ENCODE peak calls at places on chromosome 6, in eight cellular contexts. One of them, this sample, is unnamed. For H3K9me3 and H3K4me1, the result is how much of the 10 kb centered on the place peaks cover.

GRCh38 chr6:125868996-125869395 is 78.2 kb downstream of the NCOA7 start:
- DNase-seq in CD4-positive, CD25-positive, alpha-beta regulatory T cell: no peak
- DNase-seq in ovary: no peak
- DNase-seq in CD8-positive, alpha-beta T cell: no peak
- DNase-seq in right atrium auricular region: no peak
- DNase-seq in A549: no peak
- DNase-seq in SK-N-SH: peak
- DNase-seq in naive thymus-derived CD4-positive, alpha-beta T cell: no peak
- DNase-seq in this sample: no peak

GRCh38 chr6:142790257-142790656 is 154.7 kb downstream of the HIVEP2 start:
- DNase-seq in ovary: no peak
- DNase-seq in CD8-positive, alpha-beta T cell: no peak
- DNase-seq in A549: no peak
- DNase-seq in naive thymus-derived CD4-positive, alpha-beta T cell: no peak
- DNase-seq in CD4-positive, CD25-positive, alpha-beta regulatory T cell: no peak
- DNase-seq in SK-N-SH: no peak
- DNase-seq in right atrium auricular region: no peak
- DNase-seq in this sample: no peak

GRCh38 chr6:7727951-7728854 is 2.3 kb downstream of the BMP6 start:
- DNase-seq in CD4-positive, CD25-positive, alpha-beta regulatory T cell: no peak
- DNase-seq in ovary: no peak
- DNase-seq in CD8-positive, alpha-beta T cell: no peak
- DNase-seq in right atrium auricular region: no peak
- DNase-seq in naive thymus-derived CD4-positive, alpha-beta T cell: no peak
- DNase-seq in SK-N-SH: peak
- DNase-seq in A549: peak
- DNase-seq in this sample: peak

GRCh38 chr6:78489874-78490273 is 377.5 kb upstream of the IRAK1BP1 start:
- DNase-seq in right atrium auricular region: no peak
- DNase-seq in SK-N-SH: no peak
- DNase-seq in ovary: no peak
- DNase-seq in naive thymus-derived CD4-positive, alpha-beta T cell: no peak
- DNase-seq in CD4-positive, CD25-positive, alpha-beta regulatory T cell: no peak
- DNase-seq in A549: no peak
- DNase-seq in CD8-positive, alpha-beta T cell: no peak
- DNase-seq in this sample: no peak

GRCh38 chr6:37877373-37878149 is 58.0 kb downstream of the ZFAND3 start:
- DNase-seq in right atrium auricular region: no peak
- DNase-seq in CD8-positive, alpha-beta T cell: no peak
- DNase-seq in naive thymus-derived CD4-positive, alpha-beta T cell: no peak
- DNase-seq in CD4-positive, CD25-positive, alpha-beta regulatory T cell: no peak
- DNase-seq in A549: no peak
- DNase-seq in SK-N-SH: no peak
- DNase-seq in ovary: no peak
- DNase-seq in this sample: no peak

GRCh38 chr6:235763-236360 is 56.4 kb upstream of the DUSP22 start:
- DNase-seq in right atrium auricular region: no peak
- DNase-seq in CD4-positive, CD25-positive, alpha-beta regulatory T cell: no peak
- DNase-seq in naive thymus-derived CD4-positive, alpha-beta T cell: peak
- DNase-seq in ovary: no peak
- DNase-seq in A549: no peak
- DNase-seq in CD8-positive, alpha-beta T cell: peak
- DNase-seq in SK-N-SH: no peak
- DNase-seq in this sample: peak

GRCh38 chr6:136225496-136225895 is 24.6 kb downstream of the MTFR2 start:
- DNase-seq in right atrium auricular region: no peak
- DNase-seq in A549: peak
- DNase-seq in SK-N-SH: no peak
- DNase-seq in CD4-positive, CD25-positive, alpha-beta regulatory T cell: no peak
- DNase-seq in ovary: no peak
- DNase-seq in naive thymus-derived CD4-positive, alpha-beta T cell: no peak
- DNase-seq in CD8-positive, alpha-beta T cell: no peak
- DNase-seq in this sample: no peak

GRCh38 chr6:2641044-2641673 is 109.6 kb downstream of the MYLK4 start:
- DNase-seq in SK-N-SH: no peak
- DNase-seq in ovary: no peak
- DNase-seq in CD4-positive, CD25-positive, alpha-beta regulatory T cell: no peak
- DNase-seq in naive thymus-derived CD4-positive, alpha-beta T cell: no peak
- DNase-seq in A549: no peak
- DNase-seq in CD8-positive, alpha-beta T cell: no peak
- DNase-seq in right atrium auricular region: no peak
- DNase-seq in this sample: no peak

GRCh38 chr6:52538921-52539354 is 37.9 kb downstream of the TRAM2 start:
- DNase-seq in A549: no peak
- DNase-seq in CD4-positive, CD25-positive, alpha-beta regulatory T cell: no peak
- DNase-seq in CD8-positive, alpha-beta T cell: no peak
- DNase-seq in ovary: no peak
- DNase-seq in right atrium auricular region: no peak
- DNase-seq in SK-N-SH: no peak
- DNase-seq in naive thymus-derived CD4-positive, alpha-beta T cell: no peak
- DNase-seq in this sample: no peak

GRCh38 chr6:144335914-144336313 is 50.8 kb downstream of the UTRN start:
- DNase-seq in A549: no peak
- DNase-seq in CD8-positive, alpha-beta T cell: peak
- DNase-seq in CD4-positive, CD25-positive, alpha-beta regulatory T cell: no peak
- DNase-seq in ovary: no peak
- DNase-seq in naive thymus-derived CD4-positive, alpha-beta T cell: no peak
- DNase-seq in SK-N-SH: no peak
- DNase-seq in right atrium auricular region: no peak
- DNase-seq in this sample: no peak

GRCh38 chr6:166572370-166573261 is 13.9 kb downstream of the RAMACL start:
- DNase-seq in CD4-positive, CD25-positive, alpha-beta regulatory T cell: no peak
- DNase-seq in naive thymus-derived CD4-positive, alpha-beta T cell: no peak
- DNase-seq in right atrium auricular region: peak
- DNase-seq in A549: no peak
- DNase-seq in ovary: no peak
- DNase-seq in SK-N-SH: peak
- DNase-seq in CD8-positive, alpha-beta T cell: no peak
- DNase-seq in this sample: peak

GRCh38 chr6:7727150-7727950 is 1.5 kb downstream of the BMP6 start:
- DNase-seq in ovary: no peak
- DNase-seq in right atrium auricular region: no peak
- DNase-seq in SK-N-SH: peak
- DNase-seq in CD8-positive, alpha-beta T cell: no peak
- DNase-seq in naive thymus-derived CD4-positive, alpha-beta T cell: no peak
- DNase-seq in CD4-positive, CD25-positive, alpha-beta regulatory T cell: no peak
- DNase-seq in A549: peak
- DNase-seq in this sample: peak

DNA sequence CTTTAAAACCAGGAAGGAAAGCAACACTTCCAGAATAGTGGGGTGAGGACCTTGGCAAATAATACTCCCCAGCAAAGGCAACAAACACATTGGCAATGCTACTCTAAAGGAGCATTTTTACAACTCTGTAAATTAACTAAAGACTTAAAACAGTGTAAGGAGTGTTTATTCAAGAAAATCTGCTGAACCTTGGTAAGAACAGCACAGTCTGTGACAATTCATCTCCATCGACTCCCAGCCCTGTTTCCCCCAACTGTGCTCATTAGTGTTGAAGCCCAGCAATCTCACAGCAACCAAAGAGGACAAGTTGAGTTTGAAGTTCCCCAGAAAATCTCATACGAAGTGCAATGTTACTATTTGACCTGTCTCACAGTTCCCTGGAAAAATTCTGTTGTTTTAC is 884.9 kb downstream of the C6orf118 start:
- DNase-seq in ovary: no peak
- DNase-seq in CD4-positive, CD25-positive, alpha-beta regulatory T cell: no peak
- DNase-seq in A549: no peak
- DNase-seq in SK-N-SH: no peak
- DNase-seq in right atrium auricular region: no peak
- DNase-seq in CD8-positive, alpha-beta T cell: no peak
- DNase-seq in naive thymus-derived CD4-positive, alpha-beta T cell: no peak
- DNase-seq in this sample: no peak
- H3K9me3 ChIP-seq in ovary: under half
- H3K9me3 ChIP-seq in CD4-positive, CD25-positive, alpha-beta regulatory T cell: under half
- H3K9me3 ChIP-seq in A549: under half
- H3K9me3 ChIP-seq in SK-N-SH: under half
- H3K9me3 ChIP-seq in right atrium auricular region: under half
- H3K9me3 ChIP-seq in CD8-positive, alpha-beta T cell: under half
- H3K9me3 ChIP-seq in naive thymus-derived CD4-positive, alpha-beta T cell: under half
- H3K9me3 ChIP-seq in this sample: under half

GRCh38 chr6:10556496-10557391 is 35.6 kb downstream of the GCNT2 start:
- DNase-seq in CD8-positive, alpha-beta T cell: no peak
- DNase-seq in right atrium auricular region: no peak
- DNase-seq in CD4-positive, CD25-positive, alpha-beta regulatory T cell: no peak
- DNase-seq in A549: no peak
- DNase-seq in SK-N-SH: no peak
- DNase-seq in ovary: no peak
- DNase-seq in naive thymus-derived CD4-positive, alpha-beta T cell: no peak
- DNase-seq in this sample: peak
- H3K27ac ChIP-seq in CD8-positive, alpha-beta T cell: no peak
- H3K27ac ChIP-seq in right atrium auricular region: peak
- H3K27ac ChIP-seq in CD4-positive, CD25-positive, alpha-beta regulatory T cell: no peak
- H3K27ac ChIP-seq in A549: no peak
- H3K27ac ChIP-seq in SK-N-SH: no peak
- H3K27ac ChIP-seq in ovary: no peak
- H3K27ac ChIP-seq in naive thymus-derived CD4-positive, alpha-beta T cell: no peak
- H3K27ac ChIP-seq in this sample: peak

GRCh38 chr6:158031191-158031444 is 49.5 kb downstream of the SYNJ2 start:
- DNase-seq in ovary: no peak
- DNase-seq in right atrium auricular region: no peak
- DNase-seq in naive thymus-derived CD4-positive, alpha-beta T cell: no peak
- DNase-seq in CD4-positive, CD25-positive, alpha-beta regulatory T cell: no peak
- DNase-seq in A549: no peak
- DNase-seq in SK-N-SH: no peak
- DNase-seq in CD8-positive, alpha-beta T cell: no peak
- DNase-seq in this sample: no peak
- H3K4me1 ChIP-seq in ovary: under half
- H3K4me1 ChIP-seq in right atrium auricular region: half or more
- H3K4me1 ChIP-seq in naive thymus-derived CD4-positive, alpha-beta T cell: under half
- H3K4me1 ChIP-seq in CD4-positive, CD25-positive, alpha-beta regulatory T cell: under half
- H3K4me1 ChIP-seq in A549: half or more
- H3K4me1 ChIP-seq in SK-N-SH: under half
- H3K4me1 ChIP-seq in CD8-positive, alpha-beta T cell: under half
- H3K4me1 ChIP-seq in this sample: under half

GRCh38 chr6:159527351-159527750 is 165.7 kb downstream of the SOD2 start:
- DNase-seq in A549: no peak
- DNase-seq in naive thymus-derived CD4-positive, alpha-beta T cell: no peak
- DNase-seq in CD4-positive, CD25-positive, alpha-beta regulatory T cell: no peak
- DNase-seq in SK-N-SH: no peak
- DNase-seq in right atrium auricular region: no peak
- DNase-seq in CD8-positive, alpha-beta T cell: no peak
- DNase-seq in ovary: no peak
- DNase-seq in this sample: no peak
- H3K9me3 ChIP-seq in A549: under half
- H3K9me3 ChIP-seq in naive thymus-derived CD4-positive, alpha-beta T cell: under half
- H3K9me3 ChIP-seq in CD4-positive, CD25-positive, alpha-beta regulatory T cell: under half
- H3K9me3 ChIP-seq in SK-N-SH: under half
- H3K9me3 ChIP-seq in right atrium auricular region: under half
- H3K9me3 ChIP-seq in CD8-positive, alpha-beta T cell: under half
- H3K9me3 ChIP-seq in ovary: under half
- H3K9me3 ChIP-seq in this sample: under half

GRCh38 chr6:134170844-134171243 is 118.4 kb upstream of the SLC2A12 start:
- DNase-seq in right atrium auricular region: no peak
- DNase-seq in CD8-positive, alpha-beta T cell: no peak
- DNase-seq in SK-N-SH: no peak
- DNase-seq in A549: no peak
- DNase-seq in ovary: peak
- DNase-seq in CD4-positive, CD25-positive, alpha-beta regulatory T cell: no peak
- DNase-seq in naive thymus-derived CD4-positive, alpha-beta T cell: no peak
- DNase-seq in this sample: no peak
- H3K27ac ChIP-seq in right atrium auricular region: no peak
- H3K27ac ChIP-seq in CD8-positive, alpha-beta T cell: no peak
- H3K27ac ChIP-seq in SK-N-SH: peak
- H3K27ac ChIP-seq in A549: no peak
- H3K27ac ChIP-seq in ovary: no peak
- H3K27ac ChIP-seq in CD4-positive, CD25-positive, alpha-beta regulatory T cell: no peak
- H3K27ac ChIP-seq in naive thymus-derived CD4-positive, alpha-beta T cell: no peak
- H3K27ac ChIP-seq in this sample: no peak

GRCh38 chr6:84455630-84456029 is 228.2 kb upstream of the CEP162 start:
- DNase-seq in A549: no peak
- DNase-seq in naive thymus-derived CD4-positive, alpha-beta T cell: no peak
- DNase-seq in SK-N-SH: no peak
- DNase-seq in right atrium auricular region: no peak
- DNase-seq in CD4-positive, CD25-positive, alpha-beta regulatory T cell: no peak
- DNase-seq in CD8-positive, alpha-beta T cell: no peak
- DNase-seq in ovary: no peak
- DNase-seq in this sample: no peak
- H3K4me1 ChIP-seq in A549: under half
- H3K4me1 ChIP-seq in naive thymus-derived CD4-positive, alpha-beta T cell: under half
- H3K4me1 ChIP-seq in SK-N-SH: under half
- H3K4me1 ChIP-seq in right atrium auricular region: under half
- H3K4me1 ChIP-seq in CD4-positive, CD25-positive, alpha-beta regulatory T cell: under half
- H3K4me1 ChIP-seq in CD8-positive, alpha-beta T cell: under half
- H3K4me1 ChIP-seq in ovary: under half
- H3K4me1 ChIP-seq in this sample: under half

This sample was measured in endodermal cell.